ENCODE peak calls at places on chromosome 2, in six cellular contexts. X is stimulated activated CD8-positive, alpha-beta memory T cell treated with anti-CD3 and anti-CD28 coated beads, Interleukin-4, amount 100 ng/mL, for 4 hours; J is GM13976; Z is activated CD8-positive, alpha-beta memory T cell treated with anti-CD3 and anti-CD28 coated beads for 24 hours; E is stimulated activated CD4-positive, alpha-beta T cell treated with anti-CD3 and anti-CD28 coated beads, Interleukin-2, amount 100 ng/mL, for 24 hours; B is progenitor cell of endocrine pancreas. S is an unnamed sample.
A peak's percentile ranks its signal among the peaks of the same experiment; 100 is the strongest.

GRCh38 chr2:232236200-232236599 is 142.4 kb upstream of the ALPP start:
- DNase-seq in X (no peak), J (peak; percentile 58), Z (peak; percentile 4), E (no peak), B (no peak), S (no peak)

GRCh38 chr2:160381425-160381951 is 112.1 kb downstream of the RBMS1 start:
- DNase-seq in B (no peak), X (no peak), E (no peak), J (no peak), Z (no peak), S (no peak)

GRCh38 chr2:146806295-146807005 is 1038.4 kb upstream of the ACVR2A start:
- DNase-seq in J (no peak), E (no peak), B (no peak), Z (no peak), X (no peak), S (no peak)

GRCh38 chr2:168663993-168664392 is 138.4 kb upstream of the NOSTRIN start:
- DNase-seq in B (no peak), X (no peak), J (no peak), E (no peak), Z (no peak), S (no peak)

GRCh38 chr2:240856151-240856980 is 12.3 kb upstream of the AGXT start:
- DNase-seq in X (no peak), E (no peak), J (peak; percentile 38), Z (no peak), B (no peak), S (no peak)

GRCh38 chr2:45734952-45735351 is 83.5 kb downstream of the PRKCE start:
- DNase-seq in X (no peak), B (no peak), J (no peak), E (no peak), Z (no peak), S (no peak)

GRCh38 chr2:3737128-3737527 is 33.8 kb downstream of the DCDC2C start:
- DNase-seq in J (no peak), B (no peak), Z (no peak), X (no peak), E (no peak), S (no peak)

GRCh38 chr2:28408764-28409599 is 16.3 kb downstream of the FOSL2 start:
- DNase-seq in J (no peak), B (no peak), X (peak; percentile 54), Z (peak; percentile 81), E (peak; percentile 72), S (peak; percentile 29)

GRCh38 chr2:109694190-109694589 is 80.0 kb downstream of the SOWAHC start:
- DNase-seq in J (no peak), Z (no peak), X (no peak), B (no peak), E (no peak), S (no peak)

GRCh38 chr2:150605664-150606063 is 118.2 kb upstream of the RND3 start:
- DNase-seq in B (no peak), Z (no peak), E (no peak), X (no peak), J (no peak), S (no peak)

GRCh38 chr2:53209679-53210473 is 557.7 kb upstream of the CHAC2 start:
- DNase-seq in J (no peak), E (no peak), Z (no peak), B (no peak), X (no peak), S (no peak)

GRCh38 chr2:159613515-159614336 is 2.6 kb downstream of the BAZ2B start:
- DNase-seq in E (no peak), Z (no peak), B (no peak), X (no peak), J (no peak), S (no peak)

GRCh38 chr2:29130295-29130694 is 15.1 kb downstream of the CLIP4 start:
- DNase-seq in J (peak; percentile 28), Z (no peak), E (peak; percentile 23), B (no peak), X (no peak), S (no peak)

GRCh38 chr2:50777954-50778353 is 254.0 kb downstream of the NRXN1 start:
- DNase-seq in E (no peak), X (no peak), J (no peak), Z (no peak), B (no peak), S (no peak)

GRCh38 chr2:24831736-24832421 is 38.7 kb downstream of the CENPO start:
- DNase-seq in B (no peak), Z (no peak), X (no peak), E (no peak), J (no peak), S (no peak)

GRCh38 chr2:67453365-67453764 is 56.2 kb downstream of the ETAA1 start:
- DNase-seq in E (no peak), Z (no peak), J (no peak), X (no peak), B (no peak), S (no peak)

GRCh38 chr2:144237845-144238637 is 281.9 kb downstream of the ZEB2 start:
- DNase-seq in B (no peak), J (no peak), Z (no peak), E (no peak), X (no peak), S (no peak)

GRCh38 chr2:55120634-55121359 is 70.5 kb upstream of the RTN4 start:
- DNase-seq in J (no peak), E (no peak), X (no peak), Z (peak; percentile 38), B (no peak), S (no peak)

GRCh38 chr2:48341556-48342133 is 188.3 kb upstream of the STON1 start:
- DNase-seq in Z (no peak), J (no peak), X (no peak), B (no peak), E (no peak), S (no peak)

GRCh38 chr2:216286616-216287231 is 85.6 kb downstream of the MARCHF4 start:
- DNase-seq in Z (no peak), E (no peak), X (no peak), B (no peak), J (no peak), S (no peak)

GRCh38 chr2:113391073-113391472 is 46.4 kb upstream of the ZNG1B start:
- DNase-seq in E (no peak), X (no peak), B (no peak), J (no peak), Z (no peak), S (no peak)

GRCh38 chr2:10646153-10646552 is 43.6 kb downstream of the NOL10 start:
- DNase-seq in X (no peak), Z (no peak), B (no peak), J (no peak), E (no peak), S (no peak)

GRCh38 chr2:239829326-239829725 is 195.8 kb downstream of the NDUFA10 start:
- DNase-seq in J (no peak), B (peak; percentile 3), X (no peak), E (no peak), Z (peak; percentile 35), S (no peak)

GRCh38 chr2:28612131-28612812 is 116.4 kb downstream of the PLB1 start:
- DNase-seq in E (no peak), J (no peak), Z (no peak), X (no peak), B (no peak), S (no peak)

GRCh38 chr2:154455871-154456270 is 242.6 kb upstream of the KCNJ3 start:
- DNase-seq in Z (no peak), B (no peak), J (no peak), X (no peak), E (no peak), S (no peak)

GRCh38 chr2:60961457-60961856 is 56.1 kb upstream of the PEX13 start:
- DNase-seq in E (no peak), J (no peak), Z (no peak), X (no peak), B (no peak), S (no peak)